ENCODE peak calls at places on chromosomes 5 and 9, in ten cellular contexts. L, S, J, Q, A, G, X, K, N and O are unnamed samples.
A peak's percentile ranks its signal among the peaks of the same experiment; 100 is the strongest.

GRCh38 chr5:6446626-6447309 is 1.9 kb upstream of the UBE2QL1 start:
- DNase-seq in Q (no peak), S (no peak), L (no peak), X (no peak), K (no peak), A (no peak), G (no peak), N (no peak), J (no peak), O (no peak)

GRCh38 chr9:108142504-108143201 is 653.1 kb upstream of the KLF4 start:
- DNase-seq in L (peak; percentile 83), K (no peak), X (no peak), N (peak; percentile 83), J (peak; percentile 96), A (peak; percentile 61), G (no peak), Q (peak; percentile 14), S (no peak), O (peak; percentile 97)

GRCh38 chr9:28031521-28032177 is 458.4 kb upstream of the C9orf72 start:
- DNase-seq in S (no peak), G (no peak), N (no peak), A (no peak), J (no peak), L (no peak), Q (no peak), K (no peak), X (no peak), O (no peak)

GRCh38 chr5:138720840-138721239 is 32.4 kb upstream of the CTNNA1 start:
- DNase-seq in S (no peak), G (no peak), X (no peak), K (no peak), L (no peak), N (no peak), Q (no peak), J (no peak), A (no peak), O (no peak)

GRCh38 chr5:145237843-145238242 is 597.3 kb downstream of the PRELID2 start:
- DNase-seq in K (no peak), N (peak; percentile 83), J (peak; percentile 85), G (no peak), S (no peak), L (no peak), Q (peak; percentile 62), A (no peak), X (peak; percentile 73), O (no peak)

GRCh38 chr5:92401492-92401891 is 1018.4 kb upstream of the ARRDC3 start:
- DNase-seq in A (no peak), X (no peak), L (no peak), Q (no peak), N (peak; percentile 43), G (no peak), S (no peak), J (peak; percentile 63), K (no peak), O (no peak)

GRCh38 chr9:15401266-15401665 is 21.4 kb upstream of the SNAPC3 start:
- DNase-seq in X (no peak), N (peak; percentile 82), J (peak; percentile 57), Q (no peak), A (no peak), L (no peak), S (no peak), G (no peak), K (no peak), O (no peak)

GRCh38 chr9:80175286-80175906 is 603.6 kb downstream of the TLE4 start:
- DNase-seq in X (peak; percentile 45), S (no peak), Q (peak; percentile 52), K (no peak), G (no peak), L (no peak), A (no peak), N (peak; percentile 72), J (peak; percentile 60), O (no peak)

GRCh38 chr5:150054569-150054968 is 31.8 kb downstream of the CSF1R start:
- DNase-seq in N (no peak), X (no peak), A (no peak), Q (no peak), G (no peak), S (no peak), L (no peak), K (no peak), J (no peak), O (no peak)